ENCODE peak calls at places on chromosomes 1 and 21, in ten cellular contexts. One of them, this sample, is unnamed.

GRCh38 chr1:58457023-58457635 is 89.4 kb downstream of the OMA1 start:
- DNase-seq in pancreas: no peak
- DNase-seq in heart left ventricle: no peak
- DNase-seq in Peyer's patch: no peak
- DNase-seq in brain microvascular endothelial cell: no peak
- DNase-seq in lower leg skin: no peak
- DNase-seq in psoas muscle: no peak
- DNase-seq in Panc1: no peak
- DNase-seq in transverse colon: no peak
- DNase-seq in fibroblast of mammary gland: no peak
- DNase-seq in this sample: no peak

GRCh38 chr21:39696620-39697019 is 48.4 kb upstream of the IGSF5 start:
- DNase-seq in psoas muscle: no peak
- DNase-seq in transverse colon: peak
- DNase-seq in pancreas: no peak
- DNase-seq in Peyer's patch: peak
- DNase-seq in fibroblast of mammary gland: peak
- DNase-seq in brain microvascular endothelial cell: no peak
- DNase-seq in heart left ventricle: no peak
- DNase-seq in lower leg skin: no peak
- DNase-seq in Panc1: no peak
- DNase-seq in this sample: no peak

GRCh38 chr1:10736623-10737267 is 59.7 kb downstream of the CASZ1 start:
- DNase-seq in psoas muscle: no peak
- DNase-seq in transverse colon: peak
- DNase-seq in lower leg skin: no peak
- DNase-seq in heart left ventricle: no peak
- DNase-seq in Panc1: no peak
- DNase-seq in Peyer's patch: no peak
- DNase-seq in brain microvascular endothelial cell: no peak
- DNase-seq in pancreas: peak
- DNase-seq in fibroblast of mammary gland: no peak
- DNase-seq in this sample: no peak

GRCh38 chr21:36260802-36261201 is 59.2 kb upstream of the MORC3 start:
- DNase-seq in Peyer's patch: no peak
- DNase-seq in lower leg skin: no peak
- DNase-seq in psoas muscle: no peak
- DNase-seq in transverse colon: no peak
- DNase-seq in pancreas: no peak
- DNase-seq in heart left ventricle: no peak
- DNase-seq in fibroblast of mammary gland: no peak
- DNase-seq in Panc1: no peak
- DNase-seq in brain microvascular endothelial cell: no peak
- DNase-seq in this sample: no peak

GRCh38 chr1:156432109-156433018 is 63.4 kb downstream of the RHBG start:
- DNase-seq in Panc1: no peak
- DNase-seq in Peyer's patch: no peak
- DNase-seq in fibroblast of mammary gland: no peak
- DNase-seq in psoas muscle: no peak
- DNase-seq in heart left ventricle: no peak
- DNase-seq in transverse colon: no peak
- DNase-seq in pancreas: no peak
- DNase-seq in lower leg skin: no peak
- DNase-seq in brain microvascular endothelial cell: no peak
- DNase-seq in this sample: no peak

GRCh38 chr1:7856345-7856744 is 3.5 kb upstream of the UTS2 start:
- DNase-seq in brain microvascular endothelial cell: peak
- DNase-seq in psoas muscle: no peak
- DNase-seq in transverse colon: no peak
- DNase-seq in Panc1: no peak
- DNase-seq in Peyer's patch: no peak
- DNase-seq in lower leg skin: no peak
- DNase-seq in pancreas: no peak
- DNase-seq in fibroblast of mammary gland: peak
- DNase-seq in heart left ventricle: no peak
- DNase-seq in this sample: no peak

GRCh38 chr1:8217011-8217711 is 100.8 kb upstream of the SLC45A1 start:
- DNase-seq in pancreas: peak
- DNase-seq in psoas muscle: peak
- DNase-seq in transverse colon: peak
- DNase-seq in lower leg skin: no peak
- DNase-seq in Panc1: no peak
- DNase-seq in brain microvascular endothelial cell: no peak
- DNase-seq in fibroblast of mammary gland: peak
- DNase-seq in heart left ventricle: peak
- DNase-seq in Peyer's patch: peak
- DNase-seq in this sample: no peak

GRCh38 chr1:205633421-205633976 is 1.7 kb upstream of the ELK4 start:
- DNase-seq in transverse colon: no peak
- DNase-seq in heart left ventricle: no peak
- DNase-seq in brain microvascular endothelial cell: peak
- DNase-seq in fibroblast of mammary gland: peak
- DNase-seq in lower leg skin: no peak
- DNase-seq in Panc1: no peak
- DNase-seq in pancreas: no peak
- DNase-seq in Peyer's patch: no peak
- DNase-seq in psoas muscle: no peak
- DNase-seq in this sample: no peak

GRCh38 chr1:162215902-162216301 is 146.4 kb downstream of the NOS1AP start:
- DNase-seq in Peyer's patch: no peak
- DNase-seq in transverse colon: peak
- DNase-seq in Panc1: no peak
- DNase-seq in fibroblast of mammary gland: no peak
- DNase-seq in lower leg skin: no peak
- DNase-seq in heart left ventricle: no peak
- DNase-seq in brain microvascular endothelial cell: no peak
- DNase-seq in pancreas: no peak
- DNase-seq in psoas muscle: no peak
- DNase-seq in this sample: no peak

DNA sequence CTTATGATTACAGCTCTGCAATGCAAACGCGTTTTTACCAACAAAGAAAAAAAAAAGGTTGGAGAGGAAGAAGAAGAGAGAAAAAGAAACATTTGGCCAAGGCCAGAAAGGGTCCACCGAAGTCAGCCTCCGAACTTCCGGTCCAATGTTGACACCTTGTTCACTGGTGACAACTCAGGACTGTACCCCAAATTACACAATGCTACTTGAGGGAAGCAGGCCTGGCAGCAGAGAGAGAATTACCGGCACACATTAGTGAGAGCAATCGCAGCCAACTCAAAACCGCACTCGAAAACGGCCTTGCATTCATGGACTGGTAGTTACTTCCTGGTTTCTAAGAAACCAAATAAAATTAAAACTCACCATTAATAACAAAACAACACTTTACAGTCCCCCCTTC is 652.5 kb downstream of the KIF26B start:
- DNase-seq in psoas muscle: no peak
- DNase-seq in fibroblast of mammary gland: no peak
- DNase-seq in Peyer's patch: no peak
- DNase-seq in brain microvascular endothelial cell: no peak
- DNase-seq in Panc1: no peak
- DNase-seq in transverse colon: no peak
- DNase-seq in pancreas: no peak
- DNase-seq in lower leg skin: no peak
- DNase-seq in heart left ventricle: no peak
- DNase-seq in this sample: no peak
- H3K4me3 ChIP-seq in psoas muscle: no peak
- H3K4me3 ChIP-seq in fibroblast of mammary gland: no peak
- H3K4me3 ChIP-seq in Peyer's patch: no peak
- H3K4me3 ChIP-seq in brain microvascular endothelial cell: no peak
- H3K4me3 ChIP-seq in Panc1: no peak
- H3K4me3 ChIP-seq in transverse colon: no peak
- H3K4me3 ChIP-seq in pancreas: no peak
- H3K4me3 ChIP-seq in lower leg skin: no peak
- H3K4me3 ChIP-seq in heart left ventricle: no peak
- H3K4me3 ChIP-seq in this sample: no peak

GRCh38 chr1:85240174-85240601 is 19.3 kb downstream of the C1orf52 start:
- DNase-seq in brain microvascular endothelial cell: no peak
- DNase-seq in transverse colon: no peak
- DNase-seq in psoas muscle: no peak
- DNase-seq in heart left ventricle: peak
- DNase-seq in Panc1: no peak
- DNase-seq in Peyer's patch: no peak
- DNase-seq in fibroblast of mammary gland: no peak
- DNase-seq in pancreas: no peak
- DNase-seq in lower leg skin: no peak
- DNase-seq in this sample: no peak
- TF ChIP-seq CTCF in brain microvascular endothelial cell: peak
- TF ChIP-seq CTCF in transverse colon: no peak
- TF ChIP-seq CTCF in psoas muscle: no peak
- TF ChIP-seq CTCF in heart left ventricle: peak
- TF ChIP-seq CTCF in Panc1: peak
- TF ChIP-seq CTCF in Peyer's patch: peak
- TF ChIP-seq CTCF in fibroblast of mammary gland: peak
- TF ChIP-seq CTCF in pancreas: no peak
- TF ChIP-seq CTCF in lower leg skin: no peak
- TF ChIP-seq CTCF in this sample: no peak

GRCh38 chr1:2555634-2556276 is 416 bp upstream of the TNFRSF14 start:
- DNase-seq in heart left ventricle: peak
- DNase-seq in Peyer's patch: peak
- DNase-seq in brain microvascular endothelial cell: no peak
- DNase-seq in transverse colon: peak
- DNase-seq in lower leg skin: peak
- DNase-seq in Panc1: no peak
- DNase-seq in pancreas: peak
- DNase-seq in fibroblast of mammary gland: peak
- DNase-seq in psoas muscle: peak
- DNase-seq in this sample: no peak

GRCh38 chr1:2557146-2558029 is 1.2 kb downstream of the TNFRSF14 start:
- DNase-seq in heart left ventricle: no peak
- DNase-seq in transverse colon: peak
- DNase-seq in brain microvascular endothelial cell: no peak
- DNase-seq in Panc1: no peak
- DNase-seq in pancreas: peak
- DNase-seq in fibroblast of mammary gland: no peak
- DNase-seq in Peyer's patch: peak
- DNase-seq in lower leg skin: peak
- DNase-seq in psoas muscle: no peak
- DNase-seq in this sample: no peak

GRCh38 chr1:2554621-2555387 is 1.4 kb upstream of the TNFRSF14 start:
- DNase-seq in lower leg skin: no peak
- DNase-seq in transverse colon: peak
- DNase-seq in pancreas: no peak
- DNase-seq in Peyer's patch: no peak
- DNase-seq in heart left ventricle: no peak
- DNase-seq in fibroblast of mammary gland: no peak
- DNase-seq in brain microvascular endothelial cell: no peak
- DNase-seq in psoas muscle: no peak
- DNase-seq in Panc1: no peak
- DNase-seq in this sample: no peak

GRCh38 chr1:2558030-2558400 is 1.8 kb downstream of the TNFRSF14 start:
- DNase-seq in Peyer's patch: no peak
- DNase-seq in pancreas: no peak
- DNase-seq in heart left ventricle: no peak
- DNase-seq in psoas muscle: no peak
- DNase-seq in brain microvascular endothelial cell: no peak
- DNase-seq in fibroblast of mammary gland: no peak
- DNase-seq in lower leg skin: no peak
- DNase-seq in transverse colon: no peak
- DNase-seq in Panc1: no peak
- DNase-seq in this sample: no peak

DNA sequence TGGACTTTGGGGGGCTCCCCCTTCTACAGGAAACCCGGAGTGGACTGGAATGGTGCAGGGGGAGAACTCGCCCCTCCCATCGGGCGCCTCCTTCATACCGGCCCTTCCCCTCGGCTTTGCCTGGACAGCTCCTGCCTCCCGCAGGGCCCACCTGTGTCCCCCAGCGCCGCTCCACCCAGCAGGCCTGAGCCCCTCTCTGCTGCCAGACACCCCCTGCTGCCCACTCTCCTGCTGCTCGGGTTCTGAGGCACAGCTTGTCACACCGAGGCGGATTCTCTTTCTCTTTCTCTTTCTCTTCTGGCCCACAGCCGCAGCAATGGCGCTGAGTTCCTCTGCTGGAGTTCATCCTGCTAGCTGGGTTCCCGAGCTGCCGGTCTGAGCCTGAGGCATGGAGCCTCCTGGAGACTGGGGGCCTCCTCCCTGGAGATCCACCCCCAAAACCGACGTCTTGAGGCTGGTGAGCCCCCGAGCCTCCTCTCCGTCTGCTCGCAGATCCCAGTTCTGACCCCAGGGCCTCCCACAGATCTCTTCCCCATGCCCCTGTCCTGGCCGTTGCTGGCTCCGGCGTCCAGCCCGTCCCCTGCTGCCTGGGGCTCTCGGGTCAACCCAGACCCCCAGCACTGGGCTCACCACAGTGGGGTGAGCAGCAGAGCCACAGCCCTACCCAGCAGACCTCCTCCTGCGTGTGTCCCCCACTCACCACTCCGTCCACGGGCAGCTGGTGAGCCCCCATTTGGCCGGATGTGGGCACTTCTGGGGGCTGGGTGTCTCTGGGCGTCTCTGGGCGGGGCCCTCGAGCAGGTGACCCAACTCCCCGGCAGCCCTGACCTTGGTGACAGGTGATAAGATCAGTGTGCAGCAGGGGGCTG is at the start of gene TNFRSF14:
- DNase-seq in lower leg skin: peak
- DNase-seq in transverse colon: peak
- DNase-seq in heart left ventricle: peak
- DNase-seq in fibroblast of mammary gland: peak
- DNase-seq in psoas muscle: peak
- DNase-seq in Panc1: no peak
- DNase-seq in pancreas: no peak
- DNase-seq in brain microvascular endothelial cell: peak
- DNase-seq in Peyer's patch: peak
- DNase-seq in this sample: no peak
- H3K4me3 ChIP-seq in lower leg skin: peak
- H3K4me3 ChIP-seq in transverse colon: peak
- H3K4me3 ChIP-seq in heart left ventricle: peak
- H3K4me3 ChIP-seq in fibroblast of mammary gland: peak
- H3K4me3 ChIP-seq in psoas muscle: peak
- H3K4me3 ChIP-seq in Panc1: peak
- H3K4me3 ChIP-seq in pancreas: peak
- H3K4me3 ChIP-seq in brain microvascular endothelial cell: peak
- H3K4me3 ChIP-seq in Peyer's patch: peak
- H3K4me3 ChIP-seq in this sample: peak

DNA sequence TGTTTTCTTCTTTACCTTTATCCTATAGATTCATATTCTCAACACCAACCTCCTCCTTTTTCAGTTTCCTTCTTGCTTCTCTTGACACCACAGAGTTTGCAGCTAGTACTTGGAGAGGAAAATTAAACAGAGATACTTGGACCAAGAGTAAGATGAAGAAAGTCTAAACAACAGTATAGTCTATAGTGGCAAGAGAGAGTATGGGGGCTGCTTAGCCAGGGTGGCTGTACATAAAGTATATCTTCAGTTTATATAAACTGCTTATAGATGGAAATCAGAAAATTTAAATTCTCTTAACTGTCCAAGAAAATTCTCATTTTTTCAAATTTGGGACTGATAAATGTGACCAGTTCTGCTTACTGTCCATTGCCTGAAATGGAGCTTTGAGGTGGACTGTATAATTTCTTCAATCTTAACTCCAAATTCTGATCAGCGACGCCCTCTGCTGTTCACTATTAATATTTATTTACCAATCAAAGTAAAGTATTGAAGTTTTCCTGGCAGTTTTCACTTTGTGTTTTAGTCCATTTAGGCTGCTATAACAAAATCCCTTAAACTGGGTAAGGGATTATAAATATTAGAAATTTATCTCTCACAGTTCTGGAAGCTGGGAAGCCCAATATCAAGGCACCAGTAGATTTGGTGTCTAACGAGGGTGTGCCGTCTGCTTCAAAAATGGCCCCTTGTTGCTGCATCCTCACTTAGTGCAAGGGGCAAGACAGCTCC is 14.8 kb upstream of the METTL18 start:
- DNase-seq in heart left ventricle: no peak
- DNase-seq in transverse colon: no peak
- DNase-seq in fibroblast of mammary gland: peak
- DNase-seq in pancreas: no peak
- DNase-seq in Peyer's patch: no peak
- DNase-seq in brain microvascular endothelial cell: peak
- DNase-seq in lower leg skin: no peak
- DNase-seq in psoas muscle: no peak
- DNase-seq in Panc1: no peak
- DNase-seq in this sample: peak
- TF ChIP-seq CTCF in heart left ventricle: peak
- TF ChIP-seq CTCF in transverse colon: peak
- TF ChIP-seq CTCF in fibroblast of mammary gland: peak
- TF ChIP-seq CTCF in pancreas: peak
- TF ChIP-seq CTCF in Peyer's patch: peak
- TF ChIP-seq CTCF in brain microvascular endothelial cell: peak
- TF ChIP-seq CTCF in lower leg skin: no peak
- TF ChIP-seq CTCF in psoas muscle: peak
- TF ChIP-seq CTCF in Panc1: peak
- TF ChIP-seq CTCF in this sample: peak

This sample was measured in HFF-Myc.